ENCODE peak calls at places on chromosome 16, in ten cellular contexts. P is mammary epithelial cell, Z is tibial artery, T is A549, Q is heart right ventricle, G is Peyer's patch, R is ovary, A is colonic mucosa, Y is heart left ventricle, U is pancreas. K is an unnamed sample.

GRCh38 chr16:57394444-57394843 is 10.1 kb upstream of the CCL17 start:
- DNase-seq in G (no peak), A (peak; percentile 76), P (peak; percentile 54), U (no peak), R (no peak), Q (no peak), T (no peak), Y (no peak), Z (no peak), K (no peak)

GRCh38 chr16:88705076-88705684 is 1.0 kb downstream of the RNF166 start:
- DNase-seq in A (no peak), P (no peak), G (no peak), R (no peak), Q (no peak), T (no peak), U (no peak), Y (no peak), Z (no peak), K (peak; percentile 69)

GRCh38 chr16:16150117-16150877 is 73.0 kb downstream of the ABCC6 start:
- DNase-seq in P (no peak), Q (peak; percentile 75), R (peak; percentile 96), Z (peak; percentile 92), Y (peak; percentile 70), A (peak; percentile 24), T (no peak), G (no peak), U (peak; percentile 71), K (no peak)

GRCh38 chr16:58258326-58258725 is 36.5 kb downstream of the PRSS54 start:
- DNase-seq in Y (no peak), P (peak; percentile 60), A (no peak), Q (no peak), R (no peak), G (no peak), Z (no peak), T (no peak), U (no peak), K (no peak)

GRCh38 chr16:55991843-55992242 is 116.7 kb upstream of the CES5A start:
- DNase-seq in G (no peak), P (no peak), T (no peak), U (no peak), A (no peak), Y (no peak), Q (no peak), R (no peak), Z (no peak), K (no peak)

GRCh38 chr16:27620533-27620932 is 70.6 kb downstream of the KATNIP start:
- DNase-seq in U (no peak), T (no peak), A (no peak), Z (no peak), Q (no peak), Y (no peak), R (no peak), P (no peak), G (no peak), K (no peak)

GRCh38 chr16:81539009-81539820 is 94.6 kb downstream of the CMIP start:
- DNase-seq in R (no peak), G (peak; percentile 27), A (no peak), U (no peak), Q (no peak), T (no peak), P (no peak), Y (no peak), Z (no peak), K (peak; percentile 41)

GRCh38 chr16:54242199-54242598 is 44.4 kb downstream of the IRX3 start:
- DNase-seq in Z (no peak), G (no peak), Q (no peak), U (no peak), R (no peak), T (no peak), Y (no peak), A (no peak), P (peak; percentile 33), K (no peak)

GRCh38 chr16:9047689-9048301 is 43.6 kb upstream of the HAPSTR1 start:
- DNase-seq in P (peak; percentile 95), A (peak; percentile 80), Q (peak; percentile 89), Z (peak; percentile 97), U (peak; percentile 69), R (peak; percentile 55), Y (peak; percentile 90), G (peak; percentile 64), T (peak; percentile 79), K (peak; percentile 70)

GRCh38 chr16:75319513-75320401 is 68.3 kb upstream of the BCAR1 start:
- DNase-seq in Q (no peak), G (no peak), P (peak; percentile 73), Z (no peak), U (no peak), Y (no peak), T (no peak), R (no peak), A (no peak), K (no peak)

GRCh38 chr16:53899471-53899870 is 195.5 kb downstream of the FTO start:
- DNase-seq in P (no peak), A (no peak), Y (no peak), Z (no peak), T (no peak), R (no peak), Q (no peak), U (no peak), G (no peak), K (no peak)

GRCh38 chr16:66933776-66934137 is 445 bp downstream of the CIAO2B start:
- DNase-seq in U (no peak), G (no peak), T (peak; percentile 55), A (no peak), R (no peak), Z (no peak), P (peak; percentile 71), Q (no peak), Y (no peak), K (no peak)

GRCh38 chr16:19284207-19284606 is 1.3 kb upstream of the CLEC19A start:
- DNase-seq in U (peak; percentile 61), A (no peak), R (no peak), P (peak; percentile 88), Z (no peak), Q (no peak), G (no peak), Y (no peak), T (peak; percentile 58), K (peak; percentile 51)

GRCh38 chr16:72409428-72409827 is 237.5 kb upstream of the PMFBP1 start:
- DNase-seq in R (no peak), T (no peak), Z (no peak), Q (no peak), U (no peak), Y (no peak), P (no peak), G (no peak), A (no peak), K (no peak)
- H3K4me3 ChIP-seq in R (no peak overlapping the region), T (no peak overlapping the region), Z (no peak overlapping the region), Q (no peak overlapping the region), U (no peak overlapping the region), Y (no peak overlapping the region), P (no peak overlapping the region), G (no peak overlapping the region), A (no peak overlapping the region), K (no peak overlapping the region)

GRCh38 chr16:65064131-65064530 is 57.7 kb downstream of the CDH11 start:
- DNase-seq in A (no peak), U (no peak), Q (no peak), T (no peak), Y (no peak), P (no peak), G (no peak), Z (no peak), R (no peak), K (no peak)
- H3K27ac ChIP-seq in A (no peak overlapping the region), U (no peak overlapping the region), Q (no peak overlapping the region), T (no peak overlapping the region), Y (no peak overlapping the region), P (no peak overlapping the region), G (no peak overlapping the region), Z (no peak overlapping the region), R (no peak overlapping the region), K (no peak overlapping the region)

GRCh38 chr16:85381738-85382592 is 231.2 kb upstream of the GSE1 start:
- DNase-seq in U (no peak), G (no peak), R (no peak), Q (no peak), Y (no peak), T (no peak), A (no peak), P (no peak), Z (no peak), K (no peak)

GRCh38 chr16:85384831-85385462 is 228.2 kb upstream of the GSE1 start:
- DNase-seq in Q (no peak), Y (peak; percentile 29), U (peak; percentile 47), T (no peak), R (no peak), G (peak; percentile 80), P (peak; percentile 84), A (peak; percentile 83), Z (no peak), K (peak; percentile 46)

GRCh38 chr16:85380905-85381737 is 232.0 kb upstream of the GSE1 start:
- DNase-seq in P (no peak), R (no peak), Z (no peak), Q (no peak), A (no peak), G (no peak), T (no peak), U (no peak), Y (no peak), K (no peak)

GRCh38 chr16:85383836-85384825 is 229.0 kb upstream of the GSE1 start:
- DNase-seq in T (no peak), G (no peak), U (peak; percentile 34), Q (no peak), Z (no peak), A (no peak), P (peak; percentile 83), R (no peak), Y (peak; percentile 58), K (peak; percentile 34)

GRCh38 chr16:85382717-85383118 is 230.4 kb upstream of the GSE1 start:
- DNase-seq in R (no peak), A (no peak), Y (peak; percentile 20), P (no peak), Z (no peak), Q (no peak), G (no peak), T (no peak), U (no peak), K (peak; percentile 31)
- H3K4me1 ChIP-seq in R (peaks cover 2% of the 10 kb centered on the region), A (no peaks in the 10 kb centered on the region), Y (no peaks in the 10 kb centered on the region), P (peaks cover 28% of the 10 kb centered on the region), Z (peaks cover 12% of the 10 kb centered on the region), Q (peaks cover 26% of the 10 kb centered on the region), G (no peaks in the 10 kb centered on the region), T (no peaks in the 10 kb centered on the region), U (no peaks in the 10 kb centered on the region), K (peaks cover 21% of the 10 kb centered on the region)

DNA sequence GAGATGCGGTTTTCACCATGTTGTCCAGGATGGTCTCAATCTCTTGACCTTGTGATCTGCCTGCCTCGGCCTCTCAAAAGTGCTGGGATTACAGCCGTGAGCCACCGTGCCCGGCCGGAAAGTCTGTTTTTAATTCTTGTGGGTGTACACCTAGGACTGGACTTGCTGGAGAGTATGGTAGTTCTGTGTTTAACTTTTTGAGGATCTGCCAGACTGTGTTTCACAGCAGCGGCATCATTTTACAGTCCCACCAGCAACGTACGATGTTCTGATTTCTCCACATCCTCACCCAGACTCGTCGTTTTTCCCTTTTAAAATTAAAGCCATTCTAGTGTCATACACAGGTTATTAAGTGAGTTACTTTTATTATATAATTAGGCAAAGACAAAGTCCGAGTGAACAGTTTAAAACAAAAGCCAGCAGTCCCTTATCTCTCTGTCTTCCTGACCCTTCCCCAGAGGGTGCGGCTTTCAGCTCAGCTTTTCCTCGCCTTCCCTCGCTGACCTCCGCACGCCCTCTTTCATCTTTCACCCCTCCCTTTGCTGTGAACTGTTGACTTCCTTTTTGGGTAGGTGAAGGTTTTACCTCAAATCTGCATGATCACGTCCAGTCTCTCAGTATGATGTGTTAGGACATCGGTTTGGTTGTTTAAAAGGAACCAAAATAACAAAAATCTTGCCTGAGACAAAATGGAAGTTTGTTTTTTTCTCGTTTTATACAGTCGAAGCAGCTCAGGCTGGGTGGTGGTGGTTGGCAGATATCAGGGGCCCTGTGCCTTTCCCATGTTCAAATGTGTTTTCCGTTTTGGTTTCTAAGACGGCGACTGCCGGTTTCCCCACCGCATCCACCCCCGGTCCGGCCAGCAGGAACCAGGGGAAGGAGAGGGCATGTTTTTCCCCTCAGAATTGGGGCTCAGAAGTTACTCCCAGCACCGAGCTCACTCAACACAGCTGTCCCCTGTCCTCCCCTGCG is 18.0 kb downstream of the FAM234A start:
- DNase-seq in Z (no peak), U (no peak), R (no peak), P (no peak), G (no peak), Q (no peak), T (no peak), A (peak; percentile 84), Y (no peak), K (no peak)
- H3K4me3 ChIP-seq in Z (no peak overlapping the region), U (no peak overlapping the region), R (no peak overlapping the region), P (no peak overlapping the region), G (no peak overlapping the region), Q (no peak overlapping the region), T (no peak overlapping the region), A (no peak overlapping the region), Y (peak overlapping the region; percentile 33), K (no peak overlapping the region)

K was measured in lower lobe of right lung.